ENCODE peak calls at places on chromosomes 6 and 20, in four cellular contexts. One of them, this sample, is unnamed.

GRCh38 chr6:16414205-16414604 is 175.8 kb downstream of the GMPR start:
- DNase-seq in K562: no peak
- DNase-seq in SK-N-SH: no peak
- DNase-seq in WTC11: no peak
- DNase-seq in this sample: peak; percentile 60

GRCh38 chr6:159831373-159831679 is 31.2 kb downstream of the PNLDC1 start:
- DNase-seq in SK-N-SH: no peak
- DNase-seq in K562: no peak
- DNase-seq in WTC11: no peak
- DNase-seq in this sample: no peak

GRCh38 chr6:154705471-154706113 is 27.6 kb upstream of the SCAF8 start:
- DNase-seq in K562: no peak
- DNase-seq in SK-N-SH: no peak
- DNase-seq in WTC11: no peak
- DNase-seq in this sample: no peak

GRCh38 chr6:33414592-33415271 is 3.2 kb downstream of the CUTA start:
- DNase-seq in SK-N-SH: peak; percentile 65
- DNase-seq in K562: peak; percentile 50
- DNase-seq in WTC11: no peak
- DNase-seq in this sample: no peak

GRCh38 chr20:63130654-63131577 is 85.0 kb downstream of the YTHDF1 start:
- DNase-seq in WTC11: peak; percentile 13
- DNase-seq in SK-N-SH: no peak
- DNase-seq in K562: no peak
- DNase-seq in this sample: no peak

GRCh38 chr6:35831257-35832007 is 26.3 kb downstream of the LHFPL5 start:
- DNase-seq in WTC11: no peak
- DNase-seq in K562: no peak
- DNase-seq in SK-N-SH: no peak
- DNase-seq in this sample: no peak

GRCh38 chr6:158593670-158594069 is 33.8 kb downstream of the TMEM181 start:
- DNase-seq in WTC11: no peak
- DNase-seq in K562: no peak
- DNase-seq in SK-N-SH: no peak
- DNase-seq in this sample: no peak

GRCh38 chr6:41638002-41638800 is at the start of gene MDFI:
- DNase-seq in K562: no peak
- DNase-seq in SK-N-SH: peak; percentile 87
- DNase-seq in WTC11: peak; percentile 78
- DNase-seq in this sample: no peak

GRCh38 chr6:7219310-7219709 is 93.7 kb downstream of the SSR1 start:
- DNase-seq in WTC11: no peak
- DNase-seq in K562: peak; percentile 49
- DNase-seq in SK-N-SH: no peak
- DNase-seq in this sample: no peak

GRCh38 chr6:43456737-43457126 is 1.4 kb upstream of the DLK2 start:
- DNase-seq in WTC11: no peak
- DNase-seq in SK-N-SH: no peak
- DNase-seq in K562: no peak
- DNase-seq in this sample: no peak

GRCh38 chr20:56875052-56875663 is 246.1 kb downstream of the TFAP2C start:
- DNase-seq in K562: no peak
- DNase-seq in SK-N-SH: no peak
- DNase-seq in WTC11: peak; percentile 30
- DNase-seq in this sample: no peak

GRCh38 chr6:11589261-11589660 is 51.7 kb downstream of the TMEM170B start:
- DNase-seq in SK-N-SH: no peak
- DNase-seq in WTC11: no peak
- DNase-seq in K562: no peak
- DNase-seq in this sample: no peak

GRCh38 chr6:166627875-166628849 is 1.1 kb upstream of the RPS6KA2 start:
- DNase-seq in SK-N-SH: peak; percentile 80
- DNase-seq in WTC11: peak; percentile 60
- DNase-seq in K562: peak; percentile 75
- DNase-seq in this sample: no peak

GRCh38 chr6:152151930-152152329 is 344.4 kb downstream of the ESR1 start:
- DNase-seq in WTC11: no peak
- DNase-seq in K562: no peak
- DNase-seq in SK-N-SH: peak; percentile 55
- DNase-seq in this sample: no peak

GRCh38 chr20:38131588-38132121 is 33.4 kb downstream of the TGM2 start:
- DNase-seq in SK-N-SH: peak; percentile 74
- DNase-seq in K562: no peak
- DNase-seq in WTC11: no peak
- DNase-seq in this sample: no peak

GRCh38 chr6:95094751-95095150 is 482.6 kb upstream of the MANEA start:
- DNase-seq in WTC11: no peak
- DNase-seq in K562: no peak
- DNase-seq in SK-N-SH: no peak
- DNase-seq in this sample: no peak

GRCh38 chr20:45405566-45406259 is 2.4 kb upstream of the DBNDD2 start:
- DNase-seq in K562: peak; percentile 51
- DNase-seq in WTC11: peak; percentile 47
- DNase-seq in SK-N-SH: peak; percentile 75
- DNase-seq in this sample: no peak
- TF ChIP-seq USF1 in K562: no peak
- TF ChIP-seq USF1 in WTC11: peak; percentile 56
- TF ChIP-seq USF1 in SK-N-SH: no peak
- TF ChIP-seq USF1 in this sample: no peak

GRCh38 chr20:44734938-44735337 is 10.7 kb upstream of the KCNK15 start:
- DNase-seq in WTC11: peak; percentile 42
- DNase-seq in SK-N-SH: no peak
- DNase-seq in K562: no peak
- DNase-seq in this sample: no peak

GRCh38 chr20:44735816-44736169 is 9.9 kb upstream of the KCNK15 start:
- DNase-seq in WTC11: no peak
- DNase-seq in K562: no peak
- DNase-seq in SK-N-SH: no peak
- DNase-seq in this sample: no peak

GRCh38 chr20:44737116-44737515 is 8.5 kb upstream of the KCNK15 start:
- DNase-seq in WTC11: no peak
- DNase-seq in SK-N-SH: no peak
- DNase-seq in K562: no peak
- DNase-seq in this sample: no peak

GRCh38 chr20:44738779-44739477 is 6.7 kb upstream of the KCNK15 start:
- DNase-seq in K562: peak; percentile 88
- DNase-seq in SK-N-SH: peak; percentile 88
- DNase-seq in WTC11: peak; percentile 56
- DNase-seq in this sample: peak; percentile 63

GRCh38 chr20:44736170-44737021 is 9.3 kb upstream of the KCNK15 start:
- DNase-seq in K562: peak; percentile 73
- DNase-seq in SK-N-SH: no peak
- DNase-seq in WTC11: peak; percentile 65
- DNase-seq in this sample: no peak
- TF ChIP-seq USF1 in K562: peak; percentile 94
- TF ChIP-seq USF1 in SK-N-SH: peak; percentile 93
- TF ChIP-seq USF1 in WTC11: peak; percentile 93
- TF ChIP-seq USF1 in this sample: peak; percentile 68

GRCh38 chr20:13322198-13322597 is 101.1 kb downstream of the ISM1 start:
- DNase-seq in K562: no peak
- DNase-seq in WTC11: no peak
- DNase-seq in SK-N-SH: no peak
- DNase-seq in this sample: no peak

GRCh38 chr20:13321416-13321815 is 100.3 kb downstream of the ISM1 start:
- DNase-seq in WTC11: no peak
- DNase-seq in K562: no peak
- DNase-seq in SK-N-SH: no peak
- DNase-seq in this sample: no peak

GRCh38 chr20:13325796-13326340 is 104.8 kb downstream of the ISM1 start:
- DNase-seq in K562: no peak
- DNase-seq in WTC11: no peak
- DNase-seq in SK-N-SH: no peak
- DNase-seq in this sample: no peak

GRCh38 chr20:13322621-13323020 is 101.5 kb downstream of the ISM1 start:
- DNase-seq in WTC11: no peak
- DNase-seq in SK-N-SH: no peak
- DNase-seq in K562: no peak
- DNase-seq in this sample: no peak

GRCh38 chr20:13325033-13325432 is 104.0 kb downstream of the ISM1 start:
- DNase-seq in WTC11: peak; percentile 78
- DNase-seq in K562: peak; percentile 11
- DNase-seq in SK-N-SH: peak; percentile 38
- DNase-seq in this sample: no peak
- TF ChIP-seq USF1 in WTC11: no peak
- TF ChIP-seq USF1 in K562: no peak
- TF ChIP-seq USF1 in SK-N-SH: no peak
- TF ChIP-seq USF1 in this sample: no peak

GRCh38 chr6:108277831-108278230 is 17.0 kb upstream of the SNX3 start:
- DNase-seq in WTC11: no peak
- DNase-seq in SK-N-SH: no peak
- DNase-seq in K562: no peak
- DNase-seq in this sample: no peak
- TF ChIP-seq USF1 in WTC11: no peak
- TF ChIP-seq USF1 in SK-N-SH: no peak
- TF ChIP-seq USF1 in K562: no peak
- TF ChIP-seq USF1 in this sample: no peak

DNA sequence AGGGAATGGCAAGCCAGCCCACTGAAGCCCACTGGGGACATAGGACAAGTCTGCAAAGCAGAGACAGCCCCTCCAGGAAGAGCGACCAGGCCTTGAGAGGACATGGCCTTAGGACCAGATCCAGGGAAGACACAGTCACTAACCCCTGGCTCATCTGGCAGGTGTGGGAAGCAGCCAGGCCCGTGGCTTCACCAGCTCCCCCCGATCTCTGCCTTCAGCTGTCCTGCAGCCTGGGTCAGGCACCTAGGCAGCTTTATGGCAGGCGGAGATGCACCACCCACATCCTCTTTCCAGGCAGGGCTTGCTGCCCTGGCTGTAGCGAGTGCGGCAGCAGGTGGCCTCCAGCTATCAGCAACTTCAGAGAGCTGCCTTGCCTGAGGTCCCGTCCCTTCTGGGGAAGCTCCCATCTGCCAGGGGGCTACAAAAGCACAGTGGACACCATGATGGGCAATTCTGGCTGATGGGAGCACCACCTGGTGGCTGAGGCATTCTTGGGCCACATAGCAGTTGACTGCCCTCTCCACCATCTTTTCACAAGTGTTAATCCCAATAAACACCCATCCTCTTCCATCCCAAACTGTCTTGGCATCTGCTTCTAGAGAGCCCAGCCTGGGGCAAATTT is 85.8 kb downstream of the DZANK1 start:
- DNase-seq in K562: no peak
- DNase-seq in WTC11: peak; percentile 50
- DNase-seq in SK-N-SH: no peak
- DNase-seq in this sample: no peak
- TF ChIP-seq USF1 in K562: no peak
- TF ChIP-seq USF1 in WTC11: no peak
- TF ChIP-seq USF1 in SK-N-SH: no peak
- TF ChIP-seq USF1 in this sample: no peak

GRCh38 chr20:32941155-32941885 is 62.9 kb downstream of the SUN5 start:
- DNase-seq in SK-N-SH: no peak
- DNase-seq in K562: no peak
- DNase-seq in WTC11: no peak
- DNase-seq in this sample: no peak

GRCh38 chr20:32943490-32944052 is 60.7 kb downstream of the SUN5 start:
- DNase-seq in K562: no peak
- DNase-seq in SK-N-SH: no peak
- DNase-seq in WTC11: no peak
- DNase-seq in this sample: no peak

GRCh38 chr20:32946629-32947028 is 57.6 kb downstream of the SUN5 start:
- DNase-seq in K562: no peak
- DNase-seq in SK-N-SH: no peak
- DNase-seq in WTC11: no peak
- DNase-seq in this sample: no peak

DNA sequence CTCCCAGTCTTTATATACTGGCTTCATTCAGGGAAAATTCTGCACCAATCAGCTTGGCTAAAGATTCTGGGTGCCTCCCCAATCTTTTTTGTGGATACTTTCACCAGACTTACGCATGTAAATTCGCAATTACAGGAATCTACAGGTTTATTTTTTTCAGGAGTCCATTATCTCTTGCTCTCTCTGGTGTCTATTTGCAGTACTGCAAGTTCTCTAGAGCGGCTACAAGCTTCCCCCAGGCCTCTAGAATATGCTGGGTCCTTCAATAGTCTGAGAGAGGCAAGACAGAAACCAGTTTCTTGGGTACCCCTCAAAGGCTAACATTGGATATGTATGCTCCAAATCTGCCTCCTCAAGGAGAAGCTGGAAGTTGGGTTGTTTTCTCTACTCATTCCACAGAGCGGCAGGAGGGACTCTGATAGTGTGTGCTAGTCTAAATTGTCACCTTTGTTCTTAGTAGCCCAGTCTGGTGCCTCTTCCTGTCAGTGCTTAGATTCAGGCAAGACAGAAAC is 58.5 kb downstream of the SUN5 start:
- DNase-seq in K562: no peak
- DNase-seq in WTC11: no peak
- DNase-seq in SK-N-SH: peak; percentile 44
- DNase-seq in this sample: no peak
- TF ChIP-seq USF1 in K562: no peak
- TF ChIP-seq USF1 in WTC11: no peak
- TF ChIP-seq USF1 in SK-N-SH: no peak
- TF ChIP-seq USF1 in this sample: no peak

This sample was measured in GM12878.